ENCODE peak calls at places on chromosome 11, in five cellular contexts. V, C, Y, S and L are unnamed samples.
A peak's percentile ranks its signal among the peaks of the same experiment; 100 is the strongest.

GRCh38 chr11:131595812-131596211 is 225.4 kb downstream of the NTM start:
- DNase-seq in V (no peak), C (no peak), Y (no peak), S (no peak), L (no peak)

GRCh38 chr11:14119357-14119756 is 156.8 kb downstream of the SPON1 start:
- DNase-seq in V (no peak), C (no peak), S (no peak), Y (no peak), L (no peak)

GRCh38 chr11:1041936-1042608 is 5.6 kb upstream of the MUC6 start:
- DNase-seq in Y (no peak), V (no peak), C (no peak), S (no peak), L (no peak)

GRCh38 chr11:75474878-75475766 is 42.1 kb upstream of the KLHL35 start:
- DNase-seq in C (peak; percentile 38), Y (peak; percentile 76), V (no peak), S (no peak), L (peak; percentile 87)

GRCh38 chr11:120571476-120571875 is 59.9 kb downstream of the GRIK4 start:
- DNase-seq in C (no peak), Y (no peak), V (no peak), S (no peak), L (no peak)

GRCh38 chr11:70169632-70170031 is 33.5 kb upstream of the FADD start:
- DNase-seq in S (no peak), C (no peak), Y (no peak), V (no peak), L (no peak)

GRCh38 chr11:72244317-72245231 is 598 bp upstream of the PHOX2A start:
- DNase-seq in C (no peak), Y (no peak), V (no peak), S (no peak), L (peak; percentile 68)

GRCh38 chr11:118295834-118296454 is 8.6 kb upstream of the CD3E start:
- DNase-seq in V (no peak), C (no peak), S (no peak), Y (peak; percentile 16), L (no peak)

GRCh38 chr11:10657308-10658271 is 36.0 kb downstream of the IRAG1 start:
- DNase-seq in V (no peak), C (no peak), S (no peak), Y (peak; percentile 93), L (no peak)

GRCh38 chr11:1486054-1486825 is at the start of gene MOB2:
- DNase-seq in C (no peak), Y (no peak), V (no peak), S (no peak), L (no peak)

GRCh38 chr11:96074551-96075309 is 150.8 kb upstream of the MTMR2 start:
- DNase-seq in Y (no peak), V (no peak), S (no peak), C (no peak), L (no peak)

GRCh38 chr11:12524865-12525264 is 147.5 kb downstream of the PARVA start:
- DNase-seq in Y (no peak), C (no peak), S (no peak), V (no peak), L (no peak)

GRCh38 chr11:68835749-68836148 is 6.0 kb downstream of the CPT1A start:
- DNase-seq in C (no peak), V (no peak), S (no peak), Y (no peak), L (no peak)
- H3K79me1 ChIP-seq in C (no peaks in the 10 kb centered on the region), V (peaks cover 2% of the 10 kb centered on the region), S (peaks cover 2% of the 10 kb centered on the region), Y (peaks cover 29% of the 10 kb centered on the region), L (no peaks in the 10 kb centered on the region)

DNA sequence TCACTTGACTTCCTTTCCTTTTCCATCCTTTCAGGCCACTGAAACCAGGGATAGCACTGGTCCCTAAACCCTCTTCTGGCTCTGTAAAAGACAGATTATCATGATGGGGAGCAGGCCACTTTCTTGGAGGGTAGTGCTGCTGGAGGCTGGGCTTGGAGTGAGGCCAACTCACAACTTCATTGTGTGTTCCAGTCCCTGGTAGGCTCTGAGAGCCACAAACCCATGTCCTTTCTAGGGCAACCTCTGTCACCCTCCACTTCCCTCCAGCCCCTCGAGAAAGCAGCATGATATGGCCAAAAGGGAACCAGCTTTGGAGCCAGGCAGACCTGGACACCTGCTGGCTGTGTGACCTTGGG is 2.3 kb downstream of the TKFC start:
- DNase-seq in S (no peak), C (no peak), Y (no peak), V (no peak), L (no peak)
- H2BK12ac ChIP-seq in S (no peak overlapping the region), C (peak overlapping the region; percentile 72), Y (no peak overlapping the region), V (no peak overlapping the region), L (no peak overlapping the region)

GRCh38 chr11:26971961-26972360 is 22.0 kb upstream of the FIBIN start:
- DNase-seq in C (no peak), S (no peak), Y (no peak), V (no peak), L (no peak)
- H3K9ac ChIP-seq in C (no peak overlapping the region), S (no peak overlapping the region), Y (no peak overlapping the region), V (no peak overlapping the region), L (no peak overlapping the region)

DNA sequence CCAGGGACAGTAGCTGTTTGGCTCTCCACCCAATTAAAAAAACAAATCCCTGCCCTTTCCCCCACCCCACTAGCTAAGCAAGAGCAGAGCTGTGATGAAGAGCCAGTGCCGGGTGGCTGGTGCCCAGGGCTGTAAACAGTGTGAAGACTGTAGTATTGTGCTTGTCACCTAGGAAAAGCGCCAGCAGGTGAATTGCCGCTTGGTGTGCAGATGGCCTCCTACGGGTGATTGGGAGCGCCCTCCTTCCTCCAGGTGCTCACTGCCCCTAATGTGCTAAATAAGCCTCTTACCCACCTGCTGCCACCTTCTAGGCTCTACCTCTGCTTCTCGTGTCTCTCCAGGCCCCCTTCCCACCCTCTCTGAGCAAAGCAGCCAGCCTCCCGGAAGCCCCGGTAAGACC is 18.4 kb upstream of the RAPSN start:
- DNase-seq in V (no peak), Y (no peak), C (no peak), S (no peak), L (no peak)
- H3K79me1 ChIP-seq in V (no peaks in the 10 kb centered on the region), Y (peaks cover 17% of the 10 kb centered on the region), C (peaks cover 10% of the 10 kb centered on the region), S (peaks cover 2% of the 10 kb centered on the region), L (no peaks in the 10 kb centered on the region)

GRCh38 chr11:129391350-129391749 is 15.7 kb downstream of the BARX2 start:
- DNase-seq in V (no peak), Y (no peak), C (no peak), S (no peak), L (no peak)
- H2BK12ac ChIP-seq in V (peak overlapping the region; percentile 37), Y (no peak overlapping the region), C (no peak overlapping the region), S (no peak overlapping the region), L (no peak overlapping the region)

DNA sequence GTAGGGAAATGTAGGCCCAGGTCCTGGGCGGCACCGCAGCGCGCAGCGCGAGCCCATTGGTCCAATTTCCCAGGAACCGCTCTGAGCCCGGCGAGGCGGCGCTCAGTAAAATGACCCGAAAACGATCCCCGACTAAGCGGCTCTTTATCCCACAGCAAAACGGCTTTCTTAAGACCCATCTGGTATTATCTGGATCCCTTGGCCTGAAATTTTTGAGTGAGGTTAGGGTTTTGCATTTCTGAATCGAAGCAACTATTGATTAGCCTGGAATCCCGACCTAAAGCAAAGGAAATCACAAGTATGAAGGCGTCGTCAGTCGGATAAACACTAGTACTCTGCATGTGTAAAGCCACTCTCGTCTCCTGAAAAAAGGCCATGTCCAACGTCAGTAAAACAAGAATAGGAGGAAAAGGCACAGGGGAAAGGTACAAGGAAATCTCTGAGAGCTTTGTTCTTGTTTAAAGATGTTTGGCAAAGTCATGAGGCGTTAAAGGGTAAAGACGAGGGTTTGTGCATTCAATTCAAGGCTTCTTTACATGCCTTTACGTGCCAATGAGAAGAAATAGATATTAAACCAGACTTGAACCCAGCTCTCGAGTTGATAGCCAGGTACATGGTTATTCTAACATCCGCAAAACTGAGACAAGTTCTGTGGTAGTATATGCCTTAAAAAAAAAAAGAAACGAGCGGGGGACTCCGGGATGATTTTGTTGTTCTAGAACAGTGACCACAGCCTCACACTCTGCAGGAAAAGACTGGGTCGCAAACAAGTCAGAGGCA is 564 bp upstream of the CFL1 start:
- DNase-seq in C (no peak), S (no peak), V (no peak), Y (no peak), L (no peak)
- H3K9ac ChIP-seq in C (peak overlapping the region; percentile 69), S (no peak overlapping the region), V (peak overlapping the region; percentile 89), Y (peak overlapping the region; percentile 94), L (peak overlapping the region; percentile 56)

DNA sequence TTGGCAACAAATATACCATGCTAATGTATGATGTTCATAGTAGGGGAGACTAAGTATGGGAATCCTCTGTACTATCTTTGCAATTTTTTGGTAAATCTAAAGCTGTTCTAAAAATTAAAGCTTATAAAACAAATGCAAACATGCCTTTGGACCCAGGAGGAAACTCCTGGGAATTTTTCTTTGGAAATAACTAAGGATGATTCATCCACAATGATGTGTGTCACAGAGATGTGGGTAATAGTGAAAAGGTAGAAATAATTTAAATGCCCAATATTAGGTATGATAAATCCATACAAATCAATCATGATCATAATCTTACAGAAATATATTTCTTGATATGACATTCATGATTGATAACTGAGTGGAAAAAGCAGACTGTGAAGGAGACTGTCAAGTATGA is 135.8 kb downstream of the TRIM44 start:
- DNase-seq in Y (peak; percentile 23), S (no peak), C (no peak), V (no peak), L (no peak)
- H3K79me1 ChIP-seq in Y (peaks cover 30% of the 10 kb centered on the region), S (no peaks in the 10 kb centered on the region), C (no peaks in the 10 kb centered on the region), V (peaks cover 4% of the 10 kb centered on the region), L (no peaks in the 10 kb centered on the region)

GRCh38 chr11:114326776-114327175 is 30.6 kb downstream of the NNMT start:
- DNase-seq in Y (no peak), V (no peak), C (no peak), S (no peak), L (no peak)

GRCh38 chr11:114326151-114326550 is 30.0 kb downstream of the NNMT start:
- DNase-seq in C (no peak), Y (no peak), V (no peak), S (no peak), L (no peak)

GRCh38 chr11:114321621-114322257 is 25.5 kb downstream of the NNMT start:
- DNase-seq in Y (peak; percentile 81), C (no peak), S (no peak), V (no peak), L (no peak)

GRCh38 chr11:114319716-114320328 is 23.6 kb downstream of the NNMT start:
- DNase-seq in Y (no peak), C (no peak), V (no peak), S (no peak), L (peak; percentile 72)

DNA sequence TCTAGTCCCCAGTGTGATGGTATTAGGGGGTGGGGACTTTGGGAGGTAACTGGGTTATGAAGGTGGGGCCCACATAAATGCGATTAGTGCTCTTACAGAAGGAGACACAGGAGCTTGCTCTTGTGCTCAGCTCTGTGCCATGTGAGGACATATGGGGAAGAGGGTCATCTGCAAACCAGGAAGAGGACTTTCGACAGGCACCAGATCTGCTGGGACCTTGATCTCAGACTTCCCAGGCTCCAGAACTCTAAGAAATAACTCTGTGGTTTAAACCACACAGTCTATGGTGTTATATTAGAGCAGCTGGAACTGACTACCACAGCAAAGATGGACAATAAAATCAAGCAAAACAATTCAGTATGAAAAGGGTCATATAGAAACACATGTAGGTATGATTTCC is 26.7 kb downstream of the NNMT start:
- DNase-seq in C (no peak), V (no peak), S (no peak), Y (no peak), L (no peak)
- H2BK12ac ChIP-seq in C (no peak overlapping the region), V (no peak overlapping the region), S (no peak overlapping the region), Y (no peak overlapping the region), L (no peak overlapping the region)